ENCODE peak calls at places on chromosomes 4 and X, in seven cellular contexts. One of them, this sample, is unnamed.
A peak's percentile ranks its signal among the peaks of the same experiment; 100 is the strongest.

GRCh38 chr4:138053601-138054322 is 188.4 kb downstream of the SLC7A11 start:
- DNase-seq in brain microvascular endothelial cell: peak; percentile 93
- DNase-seq in nephron progenitor cell: no peak
- DNase-seq in ovary: no peak
- DNase-seq in MM.1S: no peak
- DNase-seq in thyroid gland: no peak
- DNase-seq in cardiac muscle cell: no peak
- DNase-seq in this sample: peak; percentile 91

GRCh38 chrX:38129366-38129765 is 91.3 kb downstream of the SRPX start:
- DNase-seq in brain microvascular endothelial cell: no peak
- DNase-seq in ovary: no peak
- DNase-seq in nephron progenitor cell: no peak
- DNase-seq in thyroid gland: no peak
- DNase-seq in MM.1S: no peak
- DNase-seq in cardiac muscle cell: no peak
- DNase-seq in this sample: no peak

GRCh38 chr4:119738901-119739300 is 110.3 kb upstream of the PDE5A start:
- DNase-seq in MM.1S: no peak
- DNase-seq in brain microvascular endothelial cell: no peak
- DNase-seq in ovary: no peak
- DNase-seq in cardiac muscle cell: no peak
- DNase-seq in thyroid gland: no peak
- DNase-seq in nephron progenitor cell: no peak
- DNase-seq in this sample: no peak

GRCh38 chr4:167020410-167020809 is 213.9 kb downstream of the SPOCK3 start:
- DNase-seq in cardiac muscle cell: peak; percentile 17
- DNase-seq in ovary: no peak
- DNase-seq in MM.1S: no peak
- DNase-seq in brain microvascular endothelial cell: no peak
- DNase-seq in thyroid gland: no peak
- DNase-seq in nephron progenitor cell: no peak
- DNase-seq in this sample: no peak

GRCh38 chr4:180953572-180953971 is 1289.6 kb upstream of the TENM3 start:
- DNase-seq in nephron progenitor cell: peak; percentile 4
- DNase-seq in thyroid gland: no peak
- DNase-seq in cardiac muscle cell: no peak
- DNase-seq in ovary: no peak
- DNase-seq in brain microvascular endothelial cell: peak; percentile 1
- DNase-seq in MM.1S: no peak
- DNase-seq in this sample: no peak

GRCh38 chr4:83320548-83320947 is 14.1 kb downstream of the HPSE start:
- DNase-seq in thyroid gland: peak; percentile 34
- DNase-seq in ovary: no peak
- DNase-seq in MM.1S: no peak
- DNase-seq in cardiac muscle cell: no peak
- DNase-seq in brain microvascular endothelial cell: peak; percentile 32
- DNase-seq in nephron progenitor cell: no peak
- DNase-seq in this sample: no peak

GRCh38 chrX:2320580-2321327 is 180.0 kb downstream of the DHRSX start:
- DNase-seq in brain microvascular endothelial cell: no peak
- DNase-seq in cardiac muscle cell: peak; percentile 75
- DNase-seq in ovary: no peak
- DNase-seq in MM.1S: no peak
- DNase-seq in nephron progenitor cell: no peak
- DNase-seq in thyroid gland: peak; percentile 69
- DNase-seq in this sample: no peak

GRCh38 chr4:149605601-149606378 is 209.9 kb downstream of the IQCM start:
- DNase-seq in nephron progenitor cell: no peak
- DNase-seq in thyroid gland: no peak
- DNase-seq in ovary: no peak
- DNase-seq in MM.1S: no peak
- DNase-seq in cardiac muscle cell: no peak
- DNase-seq in brain microvascular endothelial cell: peak; percentile 75
- DNase-seq in this sample: peak; percentile 69

GRCh38 chr4:71009796-71010588 is 16.5 kb downstream of the DCK start:
- DNase-seq in ovary: no peak
- DNase-seq in cardiac muscle cell: peak; percentile 47
- DNase-seq in brain microvascular endothelial cell: no peak
- DNase-seq in nephron progenitor cell: no peak
- DNase-seq in thyroid gland: no peak
- DNase-seq in MM.1S: peak; percentile 58
- DNase-seq in this sample: peak; percentile 72

GRCh38 chr4:71006203-71006907 is 12.9 kb downstream of the DCK start:
- DNase-seq in brain microvascular endothelial cell: no peak
- DNase-seq in cardiac muscle cell: no peak
- DNase-seq in ovary: no peak
- DNase-seq in nephron progenitor cell: no peak
- DNase-seq in thyroid gland: no peak
- DNase-seq in MM.1S: peak; percentile 85
- DNase-seq in this sample: no peak

GRCh38 chr4:71009091-71009490 is 15.6 kb downstream of the DCK start:
- DNase-seq in brain microvascular endothelial cell: no peak
- DNase-seq in cardiac muscle cell: no peak
- DNase-seq in thyroid gland: no peak
- DNase-seq in MM.1S: no peak
- DNase-seq in ovary: no peak
- DNase-seq in nephron progenitor cell: no peak
- DNase-seq in this sample: peak; percentile 31

DNA sequence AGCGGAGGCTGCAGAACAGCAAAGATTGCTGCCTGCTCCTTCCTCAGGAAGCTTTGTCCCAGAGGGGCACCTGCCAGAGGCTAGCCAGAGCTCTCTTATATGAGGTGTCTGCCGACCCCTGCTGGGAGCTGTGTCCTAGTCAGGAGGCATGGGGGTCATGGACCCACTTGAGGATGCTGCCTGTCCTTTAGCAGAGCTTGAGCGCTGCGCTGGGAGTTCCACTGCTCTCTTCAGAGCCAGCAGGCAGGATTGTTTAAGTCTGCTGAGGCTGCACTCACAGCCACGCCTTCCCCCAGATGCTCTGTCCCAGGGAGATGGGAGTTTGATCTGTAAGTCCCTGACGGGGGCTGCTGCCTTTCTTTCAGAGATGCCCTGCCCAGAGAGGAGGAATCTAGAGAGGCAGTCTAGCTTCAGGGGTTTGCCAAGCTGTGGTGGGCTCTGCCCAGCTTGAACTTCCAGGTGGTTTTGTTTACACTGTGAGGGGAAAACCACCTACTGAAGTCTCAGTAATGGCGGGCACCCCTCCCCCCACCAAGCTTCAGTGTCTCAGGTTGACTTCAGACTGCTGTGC is 10.9 kb downstream of the DCK start:
- DNase-seq in thyroid gland: peak; percentile 33
- DNase-seq in brain microvascular endothelial cell: no peak
- DNase-seq in MM.1S: peak; percentile 66
- DNase-seq in nephron progenitor cell: peak; percentile 11
- DNase-seq in cardiac muscle cell: peak; percentile 62
- DNase-seq in ovary: no peak
- DNase-seq in this sample: no peak
- TF ChIP-seq CTCF in thyroid gland: no peak
- TF ChIP-seq CTCF in brain microvascular endothelial cell: no peak
- TF ChIP-seq CTCF in MM.1S: no peak
- TF ChIP-seq CTCF in nephron progenitor cell: no peak
- TF ChIP-seq CTCF in cardiac muscle cell: no peak
- TF ChIP-seq CTCF in ovary: no peak
- TF ChIP-seq CTCF in this sample: no peak

GRCh38 chr4:78057135-78057599 is at the start of gene FRAS1:
- DNase-seq in MM.1S: no peak
- DNase-seq in brain microvascular endothelial cell: peak; percentile 14
- DNase-seq in ovary: peak; percentile 29
- DNase-seq in thyroid gland: peak; percentile 56
- DNase-seq in cardiac muscle cell: peak; percentile 82
- DNase-seq in nephron progenitor cell: peak; percentile 78
- DNase-seq in this sample: peak; percentile 38
- TF ChIP-seq CTCF in MM.1S: no peak
- TF ChIP-seq CTCF in brain microvascular endothelial cell: peak; percentile 33
- TF ChIP-seq CTCF in ovary: no peak
- TF ChIP-seq CTCF in thyroid gland: no peak
- TF ChIP-seq CTCF in cardiac muscle cell: no peak
- TF ChIP-seq CTCF in nephron progenitor cell: no peak
- TF ChIP-seq CTCF in this sample: peak; percentile 19

GRCh38 chrX:120474085-120474484 is 5.0 kb upstream of the LAMP2 start:
- DNase-seq in MM.1S: no peak
- DNase-seq in cardiac muscle cell: no peak
- DNase-seq in nephron progenitor cell: no peak
- DNase-seq in brain microvascular endothelial cell: no peak
- DNase-seq in ovary: no peak
- DNase-seq in thyroid gland: no peak
- DNase-seq in this sample: no peak

GRCh38 chrX:120476714-120477113 is 7.6 kb upstream of the LAMP2 start:
- DNase-seq in MM.1S: no peak
- DNase-seq in ovary: no peak
- DNase-seq in nephron progenitor cell: no peak
- DNase-seq in brain microvascular endothelial cell: no peak
- DNase-seq in thyroid gland: no peak
- DNase-seq in cardiac muscle cell: no peak
- DNase-seq in this sample: no peak

GRCh38 chrX:120477453-120477852 is 8.4 kb upstream of the LAMP2 start:
- DNase-seq in cardiac muscle cell: no peak
- DNase-seq in nephron progenitor cell: no peak
- DNase-seq in thyroid gland: no peak
- DNase-seq in brain microvascular endothelial cell: no peak
- DNase-seq in ovary: no peak
- DNase-seq in MM.1S: no peak
- DNase-seq in this sample: no peak
- TF ChIP-seq CTCF in cardiac muscle cell: no peak
- TF ChIP-seq CTCF in nephron progenitor cell: no peak
- TF ChIP-seq CTCF in thyroid gland: no peak
- TF ChIP-seq CTCF in brain microvascular endothelial cell: no peak
- TF ChIP-seq CTCF in ovary: no peak
- TF ChIP-seq CTCF in MM.1S: no peak
- TF ChIP-seq CTCF in this sample: no peak

GRCh38 chrX:151488677-151489076 is 74.8 kb upstream of the PASD1 start:
- DNase-seq in nephron progenitor cell: no peak
- DNase-seq in cardiac muscle cell: peak; percentile 2
- DNase-seq in ovary: no peak
- DNase-seq in thyroid gland: no peak
- DNase-seq in MM.1S: no peak
- DNase-seq in brain microvascular endothelial cell: no peak
- DNase-seq in this sample: no peak
- TF ChIP-seq CTCF in nephron progenitor cell: no peak
- TF ChIP-seq CTCF in cardiac muscle cell: no peak
- TF ChIP-seq CTCF in ovary: no peak
- TF ChIP-seq CTCF in thyroid gland: no peak
- TF ChIP-seq CTCF in MM.1S: peak; percentile 45
- TF ChIP-seq CTCF in brain microvascular endothelial cell: peak; percentile 11
- TF ChIP-seq CTCF in this sample: no peak

DNA sequence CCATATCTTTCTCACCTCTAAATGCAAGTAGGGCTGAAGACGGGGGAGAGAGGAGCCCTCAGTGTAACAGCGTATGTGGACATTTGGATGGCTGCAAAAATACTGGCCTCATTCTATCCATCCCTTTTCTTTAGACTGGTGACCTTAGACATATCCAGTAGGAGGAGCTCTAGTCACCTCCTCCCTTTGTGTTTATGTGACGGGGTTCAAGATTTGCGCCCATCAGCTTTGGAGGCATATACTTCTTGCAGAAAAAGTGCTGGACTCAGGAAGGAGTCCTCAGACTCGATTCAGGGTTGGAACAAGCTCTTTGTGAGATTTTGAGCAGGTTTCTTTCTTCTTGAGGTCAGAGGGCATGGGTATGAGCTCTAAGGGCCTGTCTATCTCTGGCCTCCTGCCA is 86.2 kb downstream of the MAMLD1 start:
- DNase-seq in brain microvascular endothelial cell: no peak
- DNase-seq in ovary: no peak
- DNase-seq in thyroid gland: no peak
- DNase-seq in MM.1S: no peak
- DNase-seq in nephron progenitor cell: no peak
- DNase-seq in cardiac muscle cell: no peak
- DNase-seq in this sample: no peak
- TF ChIP-seq CTCF in brain microvascular endothelial cell: no peak
- TF ChIP-seq CTCF in ovary: no peak
- TF ChIP-seq CTCF in thyroid gland: no peak
- TF ChIP-seq CTCF in MM.1S: peak; percentile 28
- TF ChIP-seq CTCF in nephron progenitor cell: no peak
- TF ChIP-seq CTCF in cardiac muscle cell: peak; percentile 6
- TF ChIP-seq CTCF in this sample: no peak

GRCh38 chrX:1246816-1247215 is 21.8 kb upstream of the CSF2RA start:
- DNase-seq in ovary: peak; percentile 43
- DNase-seq in cardiac muscle cell: peak; percentile 76
- DNase-seq in nephron progenitor cell: peak; percentile 83
- DNase-seq in thyroid gland: peak; percentile 64
- DNase-seq in brain microvascular endothelial cell: peak; percentile 63
- DNase-seq in MM.1S: peak; percentile 62
- DNase-seq in this sample: peak; percentile 15
- TF ChIP-seq CTCF in ovary: peak; percentile 12
- TF ChIP-seq CTCF in cardiac muscle cell: peak; percentile 60
- TF ChIP-seq CTCF in nephron progenitor cell: peak; percentile 90
- TF ChIP-seq CTCF in thyroid gland: peak; percentile 71
- TF ChIP-seq CTCF in brain microvascular endothelial cell: peak; percentile 77
- TF ChIP-seq CTCF in MM.1S: peak; percentile 70
- TF ChIP-seq CTCF in this sample: peak; percentile 70

DNA sequence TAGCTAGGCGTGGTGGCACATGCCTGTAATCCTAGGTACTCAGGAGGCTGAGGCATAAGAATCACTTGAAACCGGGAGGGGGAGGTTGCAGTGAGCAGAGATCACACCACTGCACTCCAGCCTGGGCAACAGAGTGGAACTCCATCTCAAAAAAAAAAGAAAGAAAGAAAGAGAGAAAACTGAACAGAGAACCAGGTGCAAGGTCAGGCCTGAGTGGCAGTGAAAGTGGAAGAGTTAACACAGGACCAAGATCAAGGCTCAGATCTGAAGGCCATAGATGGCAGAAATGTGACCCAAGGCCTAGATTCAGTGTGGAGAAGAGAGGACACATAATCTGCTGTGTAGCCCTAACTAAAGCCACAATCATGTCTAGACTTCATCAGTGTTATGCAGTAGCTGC is 4.9 kb upstream of the ZNF630 start:
- DNase-seq in nephron progenitor cell: no peak
- DNase-seq in brain microvascular endothelial cell: no peak
- DNase-seq in thyroid gland: peak; percentile 42
- DNase-seq in cardiac muscle cell: no peak
- DNase-seq in ovary: no peak
- DNase-seq in MM.1S: no peak
- DNase-seq in this sample: no peak
- TF ChIP-seq CTCF in nephron progenitor cell: no peak
- TF ChIP-seq CTCF in brain microvascular endothelial cell: no peak
- TF ChIP-seq CTCF in thyroid gland: no peak
- TF ChIP-seq CTCF in cardiac muscle cell: no peak
- TF ChIP-seq CTCF in ovary: no peak
- TF ChIP-seq CTCF in MM.1S: no peak
- TF ChIP-seq CTCF in this sample: no peak

DNA sequence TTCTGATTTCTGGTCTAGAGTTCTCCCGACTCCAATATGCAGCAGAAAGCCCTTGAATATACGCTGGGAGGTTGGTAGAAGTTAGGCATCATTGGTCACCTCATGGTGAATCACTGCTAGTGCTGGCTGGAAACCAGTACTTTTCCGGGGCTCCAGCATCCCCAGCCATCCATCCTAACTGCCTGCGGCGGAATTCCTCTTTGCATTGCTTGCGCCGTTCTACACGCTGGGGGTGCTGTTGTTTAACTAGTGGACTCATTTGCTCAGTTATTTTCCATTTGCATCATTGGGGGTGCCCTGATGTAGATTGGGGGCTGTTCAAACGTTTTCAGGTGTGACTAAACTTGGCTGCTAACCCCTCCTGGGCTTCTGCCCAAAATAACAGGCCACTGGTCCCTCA is 23.3 kb upstream of the GPR50 start:
- DNase-seq in cardiac muscle cell: peak; percentile 34
- DNase-seq in MM.1S: no peak
- DNase-seq in brain microvascular endothelial cell: peak; percentile 4
- DNase-seq in nephron progenitor cell: peak; percentile 39
- DNase-seq in thyroid gland: peak; percentile 23
- DNase-seq in ovary: no peak
- DNase-seq in this sample: peak; percentile 24
- TF ChIP-seq CTCF in cardiac muscle cell: peak; percentile 28
- TF ChIP-seq CTCF in MM.1S: no peak
- TF ChIP-seq CTCF in brain microvascular endothelial cell: peak; percentile 47
- TF ChIP-seq CTCF in nephron progenitor cell: peak; percentile 37
- TF ChIP-seq CTCF in thyroid gland: no peak
- TF ChIP-seq CTCF in ovary: no peak
- TF ChIP-seq CTCF in this sample: peak; percentile 43